ENCODE peak calls at places on chromosomes 2 and 18, in seven cellular contexts. Z, N, H, K, U, G and R are unnamed samples.

GRCh38 chr2:55719852-55720251 is 26.2 kb upstream of the PNPT1 start:
- DNase-seq in U (no peak), Z (no peak), G (no peak), K (no peak), H (no peak), N (no peak), R (no peak)

GRCh38 chr2:118207889-118208288 is 119.6 kb downstream of the INSIG2 start:
- DNase-seq in K (no peak), G (no peak), U (no peak), Z (no peak), N (no peak), H (no peak), R (no peak)

GRCh38 chr2:120423167-120423943 is 77.4 kb downstream of the INHBB start:
- DNase-seq in K (no peak), G (no peak), H (no peak), N (no peak), Z (no peak), U (no peak), R (no peak)

GRCh38 chr18:43882358-43882757 is 605.1 kb upstream of the SYT4 start:
- DNase-seq in Z (no peak), H (no peak), K (no peak), N (no peak), G (no peak), U (no peak), R (no peak)

GRCh38 chr2:99035920-99036319 is 99.9 kb upstream of the CRACDL start:
- DNase-seq in H (no peak), Z (no peak), G (no peak), K (no peak), U (no peak), N (peak), R (no peak)

GRCh38 chr2:86396304-86396785 is 44.8 kb upstream of the KDM3A start:
- DNase-seq in N (peak), U (peak), H (no peak), G (peak), K (peak), Z (no peak), R (peak)

GRCh38 chr18:69408522-69408921 is 7.8 kb downstream of the DOK6 start:
- DNase-seq in K (no peak), Z (no peak), N (no peak), H (no peak), U (no peak), G (no peak), R (no peak)

GRCh38 chr2:16170675-16171424 is 230.5 kb downstream of the MYCN start:
- DNase-seq in Z (no peak), H (no peak), G (no peak), K (no peak), U (peak), N (no peak), R (no peak)

GRCh38 chr18:48164701-48165100 is 234.2 kb upstream of the SMAD2 start:
- DNase-seq in N (no peak), G (no peak), H (no peak), K (no peak), U (no peak), Z (no peak), R (no peak)

GRCh38 chr2:217666338-217666737 is 336.5 kb downstream of the TNS1 start:
- DNase-seq in Z (no peak), N (peak), K (peak), H (no peak), U (no peak), G (peak), R (peak)

GRCh38 chr2:42614838-42615237 is 46.4 kb downstream of the MTA3 start:
- DNase-seq in N (no peak), K (no peak), Z (no peak), U (no peak), H (no peak), G (no peak), R (no peak)

GRCh38 chr2:30847329-30847728 is 40.1 kb upstream of the CAPN13 start:
- DNase-seq in K (no peak), H (no peak), N (no peak), Z (no peak), U (no peak), G (no peak), R (no peak)

GRCh38 chr2:169366066-169366465 is 3.7 kb upstream of the LRP2 start:
- DNase-seq in U (no peak), H (no peak), G (peak), K (no peak), N (peak), Z (no peak), R (no peak)

GRCh38 chr18:42925036-42925435 is 190.4 kb downstream of the RIT2 start:
- DNase-seq in U (no peak), Z (no peak), N (peak), K (no peak), H (no peak), G (no peak), R (no peak)

GRCh38 chr2:28663359-28663758 is 88.3 kb upstream of the PPP1CB start:
- DNase-seq in N (peak), G (peak), K (no peak), H (no peak), U (no peak), Z (no peak), R (no peak)
- TF ChIP-seq CTCF in N (peak), G (peak), K (no peak), H (peak), U (peak), Z (peak), R (no peak)

DNA sequence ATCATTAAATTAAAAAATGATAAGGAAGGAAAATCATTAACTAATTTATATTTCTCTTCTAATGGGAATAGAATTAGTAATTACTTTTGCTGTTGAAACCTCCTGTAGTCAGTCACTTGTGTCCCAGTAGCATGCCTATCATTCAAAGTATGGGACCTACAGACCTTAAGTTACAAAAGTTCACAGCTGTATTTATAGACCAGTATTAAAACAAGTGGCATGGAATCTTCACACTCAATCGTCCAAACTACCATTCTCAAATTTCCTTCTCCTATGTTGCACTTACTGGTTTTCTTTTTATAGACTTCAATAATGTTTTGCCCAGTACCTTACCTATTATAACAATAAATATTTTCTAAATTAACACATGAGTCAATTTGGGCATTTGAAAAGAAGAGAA is 639.9 kb downstream of the ERBB4 start:
- DNase-seq in H (no peak), G (no peak), U (no peak), Z (no peak), K (no peak), N (no peak), R (no peak)
- TF ChIP-seq CTCF in H (no peak), G (no peak), U (no peak), Z (no peak), K (no peak), N (no peak), R (no peak)

DNA sequence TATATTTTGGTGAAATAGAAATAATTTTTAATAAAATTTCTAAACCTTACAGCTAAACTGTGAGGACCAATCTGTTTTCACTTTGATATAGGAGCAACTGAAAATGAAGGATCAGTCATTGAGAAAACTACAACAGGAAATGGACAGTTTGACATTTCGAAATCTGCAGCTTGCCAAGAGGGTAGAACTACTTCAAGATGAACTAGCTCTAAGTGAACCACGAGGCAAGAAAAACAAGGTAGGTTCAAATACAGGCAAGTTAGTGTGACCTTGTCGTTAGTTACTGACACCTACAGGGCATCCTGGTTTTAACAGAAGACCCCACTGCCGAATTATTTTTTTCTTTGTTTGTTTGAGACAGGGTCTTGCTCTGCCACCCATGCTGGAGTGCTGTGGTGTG is 75.5 kb upstream of the STON1 start:
- DNase-seq in H (no peak), G (peak), U (no peak), Z (no peak), K (no peak), N (peak), R (no peak)
- TF ChIP-seq CTCF in H (no peak), G (no peak), U (no peak), Z (no peak), K (no peak), N (no peak), R (no peak)

DNA sequence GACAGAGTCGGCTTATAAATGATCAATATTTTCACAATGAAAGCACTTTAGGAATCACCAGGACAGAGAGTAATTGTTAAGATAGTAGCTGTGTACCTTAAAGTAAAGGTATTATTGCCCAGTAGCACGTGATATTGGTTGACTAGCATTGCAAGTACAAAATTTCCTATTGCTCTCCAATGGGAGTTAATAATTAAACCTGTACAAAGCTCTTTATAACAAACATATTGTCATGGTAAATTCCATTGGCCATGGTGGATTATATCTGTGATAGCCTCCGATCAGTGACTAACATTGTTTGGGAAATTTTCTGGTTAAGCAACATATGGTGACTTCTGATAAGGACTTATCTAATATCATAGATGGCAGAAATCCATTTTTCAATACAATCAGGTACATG is 360.8 kb downstream of the DCC start:
- DNase-seq in K (no peak), H (no peak), Z (no peak), G (no peak), U (no peak), N (no peak), R (no peak)
- TF ChIP-seq CTCF in K (no peak), H (no peak), Z (no peak), G (no peak), U (no peak), N (no peak), R (no peak)

GRCh38 chr2:165082479-165082878 is 121.4 kb downstream of the SCN3A start:
- DNase-seq in Z (no peak), K (no peak), G (no peak), U (no peak), N (no peak), H (no peak), R (no peak)
- TF ChIP-seq CTCF in Z (no peak), K (no peak), G (no peak), U (no peak), N (no peak), H (no peak), R (no peak)

GRCh38 chr2:27133905-27134780 is at the start of gene PREB:
- DNase-seq in G (peak), Z (peak), H (peak), N (peak), K (peak), U (peak), R (peak)
- TF ChIP-seq CTCF in G (peak), Z (peak), H (peak), N (peak), K (peak), U (peak), R (no peak)